ENCODE peak calls at places on chromosome 3, in ten cellular contexts. W is upper lobe of left lung; B is OCI-LY7; S is stomach; U is CD8-positive, alpha-beta T cell; J is psoas muscle; C is hepatocyte; G is neuronal stem cell; T is H1; Q is lower lobe of right lung. A is an unnamed sample. For H3K4me1, the result is how much of the 10 kb centered on the place peaks cover.

GRCh38 chr3:4751057-4752051 is 227.9 kb upstream of the BHLHE40 start:
- DNase-seq in U (no peak), J (no peak), Q (no peak), C (peak), B (no peak), S (no peak), W (no peak), T (no peak), G (no peak), A (no peak)

GRCh38 chr3:171007316-171007715 is 19.2 kb downstream of the SLC2A2 start:
- DNase-seq in B (no peak), G (no peak), Q (no peak), W (no peak), U (no peak), T (no peak), S (no peak), J (no peak), C (no peak), A (no peak)

GRCh38 chr3:14962762-14963161 is 15.4 kb downstream of the NR2C2 start:
- DNase-seq in S (no peak), B (no peak), C (no peak), W (no peak), T (no peak), Q (no peak), U (no peak), G (no peak), J (no peak), A (no peak)

GRCh38 chr3:126731044-126731443 is 27.0 kb downstream of the CHCHD6 start:
- DNase-seq in J (no peak), G (no peak), T (no peak), W (no peak), B (peak), Q (no peak), U (no peak), C (no peak), S (no peak), A (no peak)

GRCh38 chr3:22231061-22231460 is 480.1 kb upstream of the ZNF385D start:
- DNase-seq in T (no peak), G (no peak), J (no peak), C (no peak), U (no peak), S (no peak), Q (no peak), B (no peak), W (no peak), A (no peak)

GRCh38 chr3:40042752-40043443 is 233.5 kb downstream of the MYRIP start:
- DNase-seq in Q (no peak), W (no peak), U (no peak), J (no peak), B (no peak), G (no peak), S (no peak), C (no peak), T (no peak), A (no peak)

GRCh38 chr3:196741401-196741761 is 1.7 kb downstream of the PAK2 start:
- DNase-seq in C (peak), T (no peak), Q (no peak), U (no peak), W (no peak), B (no peak), G (no peak), J (no peak), S (no peak), A (no peak)

GRCh38 chr3:59040902-59041301 is 8.9 kb downstream of the CFAP20DC start:
- DNase-seq in G (no peak), T (no peak), Q (no peak), J (no peak), U (no peak), S (no peak), W (no peak), C (no peak), B (no peak), A (no peak)

GRCh38 chr3:294096-294495 is 97.5 kb downstream of the CHL1 start:
- DNase-seq in B (no peak), T (no peak), J (no peak), S (no peak), Q (no peak), G (no peak), W (peak), U (no peak), C (no peak), A (no peak)

GRCh38 chr3:66372681-66373350 is 128.0 kb downstream of the LRIG1 start:
- DNase-seq in T (peak), U (peak), W (no peak), B (peak), Q (no peak), S (no peak), G (no peak), C (peak), J (no peak), A (peak)

GRCh38 chr3:160977776-160978175 is 127.4 kb downstream of the B3GALNT1 start:
- DNase-seq in U (no peak), J (no peak), W (no peak), G (no peak), S (no peak), Q (no peak), T (no peak), B (no peak), C (no peak), A (no peak)

DNA sequence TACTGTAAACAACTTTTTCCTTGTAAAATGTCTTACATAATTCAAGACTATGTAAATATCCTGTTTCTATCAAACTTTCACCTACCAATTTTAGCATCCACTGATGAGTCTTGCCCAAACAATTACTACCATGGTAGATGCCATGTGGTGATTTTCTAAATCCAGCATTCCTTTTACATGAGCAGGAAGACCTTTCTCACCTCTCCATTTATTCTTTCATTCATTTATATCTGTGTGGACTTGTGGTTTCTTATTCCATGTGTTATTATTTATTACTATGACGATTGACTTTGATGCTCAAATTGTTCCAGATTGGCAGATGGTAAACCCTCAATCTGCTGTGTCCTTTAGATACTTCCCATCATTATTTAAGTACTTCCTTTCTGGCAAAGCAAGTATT is 62.4 kb downstream of the IFT57 start:
- DNase-seq in G (no peak), S (no peak), W (no peak), C (no peak), J (no peak), B (no peak), Q (no peak), U (no peak), T (no peak), A (no peak)
- H3K4me3 ChIP-seq in G (no peak), S (no peak), W (no peak), C (no peak), J (no peak), B (no peak), Q (no peak), U (no peak), T (no peak), A (no peak)

GRCh38 chr3:106823706-106824105 is 553.5 kb upstream of the CCDC54 start:
- DNase-seq in W (no peak), B (no peak), C (no peak), J (no peak), T (no peak), G (no peak), Q (no peak), S (no peak), U (no peak), A (no peak)

GRCh38 chr3:106826861-106827311 is 550.4 kb upstream of the CCDC54 start:
- DNase-seq in Q (no peak), B (no peak), J (no peak), T (no peak), C (no peak), U (no peak), G (no peak), W (no peak), S (no peak), A (no peak)

GRCh38 chr3:106827515-106828213 is 549.6 kb upstream of the CCDC54 start:
- DNase-seq in U (no peak), S (no peak), Q (no peak), T (no peak), C (no peak), W (no peak), G (no peak), J (no peak), B (no peak), A (no peak)

GRCh38 chr3:106824856-106825255 is 552.4 kb upstream of the CCDC54 start:
- DNase-seq in Q (no peak), G (no peak), J (no peak), T (no peak), B (peak), U (no peak), C (peak), S (no peak), W (no peak), A (no peak)

DNA sequence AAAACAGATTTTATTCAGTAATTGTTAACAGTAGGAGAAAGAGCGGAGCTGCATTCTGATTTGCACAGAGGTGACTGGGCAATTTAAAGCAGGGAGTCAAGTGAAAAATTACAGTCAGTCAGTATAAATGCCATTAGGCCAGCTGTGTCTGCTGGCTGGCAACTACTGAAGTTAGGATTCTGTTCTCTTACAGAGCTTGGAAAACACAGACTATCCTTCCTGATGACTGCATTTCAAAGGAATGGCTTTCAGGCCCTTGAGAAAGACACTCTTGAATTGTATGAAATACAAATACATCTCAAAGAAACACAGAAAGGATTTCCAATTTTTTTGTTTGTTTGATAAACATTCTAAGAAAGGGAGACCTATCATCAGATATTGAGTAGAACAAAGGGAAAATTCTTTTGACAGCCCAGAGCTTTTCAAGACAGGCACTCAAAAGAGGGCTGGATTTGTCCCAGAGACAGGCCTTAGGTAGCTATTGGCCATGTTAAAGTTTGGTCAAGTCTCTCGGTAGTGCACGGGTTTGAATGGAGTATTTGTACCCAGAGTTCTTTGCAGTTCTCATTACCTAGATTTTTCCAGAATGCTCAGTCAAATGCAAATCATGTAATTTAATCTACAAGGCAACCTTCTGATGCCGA is 551.2 kb upstream of the CCDC54 start:
- DNase-seq in S (no peak), B (no peak), C (peak), Q (no peak), G (no peak), W (no peak), J (no peak), U (no peak), T (no peak), A (no peak)
- H3K4me1 ChIP-seq in S (under half), B (under half), C (under half), Q (under half), G (under half), W (under half), J (under half), U (under half), T (under half), A (under half)

DNA sequence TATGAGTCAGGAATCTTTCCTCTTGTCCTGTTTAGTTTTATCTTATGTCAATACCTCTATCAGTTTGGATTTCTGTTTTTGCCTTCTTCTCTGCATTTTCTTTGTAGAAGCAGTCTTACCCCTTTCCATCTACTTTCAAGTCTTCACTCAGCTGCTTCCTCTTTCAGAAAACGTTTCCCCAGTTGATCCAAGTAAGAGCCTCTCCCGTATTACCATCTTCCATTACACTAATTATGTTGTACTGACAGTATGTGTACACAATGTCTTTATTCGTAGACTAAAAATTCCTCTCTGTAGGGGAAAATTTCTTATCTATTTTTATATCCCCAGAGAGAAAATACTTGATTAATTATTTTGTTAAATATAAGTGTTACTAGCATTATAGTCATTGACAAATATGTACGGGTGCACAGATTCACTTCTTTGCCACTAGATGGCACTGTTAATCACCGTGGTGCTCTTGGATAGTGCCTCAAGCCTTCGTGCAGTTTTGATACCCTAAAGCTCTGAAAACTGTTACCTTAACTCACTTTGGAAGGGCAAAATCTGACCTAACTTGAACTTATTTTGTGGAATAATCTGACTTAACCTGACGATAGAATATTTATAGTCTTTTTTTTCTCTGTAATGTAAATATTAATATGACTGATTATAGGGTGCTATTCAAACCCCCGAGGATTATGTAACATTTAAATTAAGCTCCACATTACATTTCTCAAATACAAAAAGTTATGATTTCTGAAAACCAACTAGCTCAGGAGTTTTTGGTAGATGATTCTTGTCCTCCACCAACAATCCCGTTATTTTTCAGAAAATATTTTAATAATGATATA is 74.2 kb upstream of the POU1F1 start:
- DNase-seq in Q (no peak), T (no peak), W (no peak), J (no peak), U (peak), C (peak), S (no peak), B (peak), G (peak), A (no peak)
- H3K4me3 ChIP-seq in Q (no peak), T (no peak), W (no peak), J (no peak), U (no peak), C (no peak), S (no peak), B (no peak), G (no peak), A (no peak)

GRCh38 chr3:55626284-55626675 is 139.2 kb upstream of the WNT5A start:
- DNase-seq in Q (no peak), W (no peak), C (no peak), T (no peak), S (no peak), J (no peak), U (no peak), G (no peak), B (no peak), A (no peak)
- H3K4me1 ChIP-seq in Q (under half), W (under half), C (under half), T (under half), S (under half), J (under half), U (under half), G (under half), B (under half), A (under half)

DNA sequence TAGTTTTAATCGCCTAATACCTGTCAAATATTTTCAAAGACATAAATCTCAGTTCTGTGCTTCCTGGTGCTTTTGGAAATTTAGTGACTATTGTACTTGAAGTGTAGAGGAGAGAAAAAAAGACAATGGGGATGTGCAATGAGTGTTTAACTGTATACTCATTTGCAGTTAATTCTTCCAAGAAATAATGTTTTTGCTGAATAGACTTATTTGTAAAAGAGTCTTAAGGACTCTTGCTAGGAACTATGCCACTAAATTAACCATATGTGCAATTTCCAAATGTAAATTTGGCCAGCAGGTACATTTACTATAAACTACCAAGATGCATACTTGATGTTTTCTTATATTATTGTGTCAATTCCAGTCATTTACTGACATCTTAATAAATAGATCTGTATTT is 2.0 kb downstream of the CHMP2B start:
- DNase-seq in Q (no peak), U (no peak), C (no peak), B (no peak), W (no peak), T (no peak), S (no peak), J (no peak), G (no peak), A (no peak)
- H3K4me3 ChIP-seq in Q (peak), U (no peak), C (peak), B (no peak), W (peak), T (no peak), S (no peak), J (peak), G (no peak), A (no peak)

DNA sequence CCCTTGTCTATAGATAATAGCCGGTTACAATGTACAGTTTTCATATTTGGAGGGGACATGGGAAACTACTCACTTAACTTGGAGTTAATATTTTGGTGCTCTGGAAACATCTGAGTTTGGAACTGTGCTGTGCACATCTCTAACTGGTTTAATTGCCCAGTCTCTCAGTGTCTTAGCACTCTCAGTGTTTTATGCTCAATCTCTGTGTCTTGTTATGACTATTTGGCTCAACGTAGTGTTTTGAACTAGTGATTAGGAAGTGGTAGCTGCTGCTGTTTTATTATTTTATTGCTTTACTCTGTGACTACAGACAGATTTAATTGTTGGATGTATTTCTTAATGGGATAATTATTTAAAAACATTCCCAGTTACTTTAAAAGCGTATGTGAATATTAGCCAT is 17.0 kb downstream of the FNDC3B start:
- DNase-seq in U (no peak), C (no peak), W (no peak), J (no peak), S (no peak), G (no peak), T (no peak), B (no peak), Q (no peak), A (no peak)
- H3K4me1 ChIP-seq in U (under half), C (under half), W (half or more), J (half or more), S (half or more), G (under half), T (under half), B (under half), Q (half or more), A (under half)

GRCh38 chr3:8733332-8734094 is at the start of gene CAV3:
- DNase-seq in C (no peak), Q (no peak), W (no peak), T (no peak), J (peak), G (no peak), U (no peak), B (no peak), S (no peak), A (no peak)
- H3K4me3 ChIP-seq in C (no peak), Q (no peak), W (peak), T (no peak), J (peak), G (no peak), U (no peak), B (no peak), S (no peak), A (no peak)

GRCh38 chr3:30661107-30661873 is 54.9 kb downstream of the TGFBR2 start:
- DNase-seq in J (no peak), G (no peak), U (no peak), Q (no peak), W (no peak), C (no peak), S (no peak), T (no peak), B (no peak), A (no peak)
- H3K4me1 ChIP-seq in J (under half), G (under half), U (half or more), Q (half or more), W (half or more), C (under half), S (half or more), T (under half), B (half or more), A (under half)